ENCODE peak calls at places on chromosomes 2 and 18, in seven cellular contexts. W is GM12865, A is GM13976, V is HFFc6, I is adrenal gland, H is endothelial cell, R is spleen. T is an unnamed sample.

GRCh38 chr2:85277416-85278158 is 50.2 kb downstream of the TGOLN2 start:
- DNase-seq in A (no peak), V (peak), I (no peak), W (no peak), R (no peak), H (no peak), T (no peak)

GRCh38 chr2:37892436-37893114 is 32.5 kb upstream of the RMDN2 start:
- DNase-seq in V (no peak), W (peak), R (no peak), I (no peak), H (no peak), A (peak), T (peak)

GRCh38 chr2:217976301-217976700 is 26.5 kb downstream of the TNS1 start:
- DNase-seq in I (no peak), W (no peak), H (no peak), V (no peak), R (peak), A (no peak), T (no peak)

GRCh38 chr2:149579972-149580882 is 7.3 kb downstream of the MMADHC start:
- DNase-seq in A (no peak), W (no peak), R (no peak), V (peak), I (no peak), H (no peak), T (no peak)

GRCh38 chr2:9174771-9175441 is 31.7 kb upstream of the ASAP2 start:
- DNase-seq in W (peak), A (no peak), R (no peak), V (peak), I (no peak), H (no peak), T (no peak)

GRCh38 chr2:66343259-66343658 is 91.7 kb upstream of the MEIS1 start:
- DNase-seq in W (no peak), V (no peak), H (no peak), R (no peak), A (no peak), I (no peak), T (no peak)

GRCh38 chr18:76442413-76443171 is 52.5 kb downstream of the ZNF516 start:
- DNase-seq in V (no peak), R (peak), A (no peak), W (no peak), H (no peak), I (peak), T (no peak)

GRCh38 chr18:2846241-2846637 is 567 bp upstream of the EMILIN2 start:
- DNase-seq in H (no peak), A (peak), V (no peak), I (no peak), W (peak), R (peak), T (peak)

GRCh38 chr2:38683766-38684165 is 17.9 kb downstream of the GALM start:
- DNase-seq in I (no peak), W (no peak), R (no peak), A (no peak), H (no peak), V (no peak), T (no peak)

GRCh38 chr18:79923896-79924585 is 27.4 kb downstream of the SLC66A2 start:
- DNase-seq in A (no peak), W (no peak), V (no peak), H (no peak), R (peak), I (peak), T (no peak)

GRCh38 chr2:144320491-144320890 is 199.4 kb downstream of the ZEB2 start:
- DNase-seq in R (peak), H (no peak), W (no peak), I (peak), A (no peak), V (peak), T (no peak)

GRCh38 chr2:25976884-25977741 is 5.2 kb downstream of the KIF3C start:
- DNase-seq in H (no peak), A (no peak), W (no peak), V (no peak), I (no peak), R (peak), T (no peak)

GRCh38 chr2:40450066-40450841 is 1.6 kb downstream of the SLC8A1 start:
- DNase-seq in I (no peak), V (peak), R (no peak), H (no peak), A (peak), W (no peak), T (no peak)

GRCh38 chr2:240898108-240898730 is 2.3 kb upstream of the MAB21L4 start:
- DNase-seq in V (no peak), I (no peak), W (no peak), A (no peak), H (no peak), R (no peak), T (no peak)

GRCh38 chr18:38909972-38910371 is 1344.4 kb upstream of the CELF4 start:
- DNase-seq in R (no peak), H (no peak), W (no peak), V (no peak), A (no peak), I (no peak), T (no peak)

GRCh38 chr2:137435176-137435575 is 529.1 kb upstream of the HNMT start:
- DNase-seq in W (no peak), A (no peak), R (no peak), I (no peak), V (peak), H (no peak), T (no peak)

GRCh38 chr2:232761301-232761907 is 15.0 kb downstream of the KCNJ13 start:
- DNase-seq in A (peak), W (peak), V (peak), I (no peak), R (no peak), H (peak), T (peak)

GRCh38 chr18:65748321-65748720 is 2.5 kb upstream of the CDH7 start:
- DNase-seq in W (no peak), V (no peak), A (no peak), R (no peak), I (no peak), H (no peak), T (no peak)

GRCh38 chr18:12281861-12282260 is 26.2 kb upstream of the TUBB6 start:
- DNase-seq in A (no peak), W (no peak), H (no peak), R (no peak), V (peak), I (no peak), T (no peak)

GRCh38 chr18:12279781-12280531 is 25.8 kb downstream of the CIDEA start:
- DNase-seq in I (no peak), W (no peak), V (no peak), H (no peak), R (no peak), A (no peak), T (no peak)

GRCh38 chr18:12278153-12278764 is 24.1 kb downstream of the CIDEA start:
- DNase-seq in A (no peak), I (no peak), W (peak), H (no peak), R (no peak), V (no peak), T (no peak)

GRCh38 chr18:12276736-12277554 is 22.8 kb downstream of the CIDEA start:
- DNase-seq in R (no peak), W (no peak), H (no peak), V (no peak), A (no peak), I (no peak), T (no peak)

GRCh38 chr18:12278765-12279682 is 24.9 kb downstream of the CIDEA start:
- DNase-seq in A (no peak), H (peak), R (no peak), V (peak), W (no peak), I (peak), T (no peak)
- TF ChIP-seq CTCF in A (no peak), H (no peak), R (no peak), V (peak), W (no peak), I (peak), T (no peak)

DNA sequence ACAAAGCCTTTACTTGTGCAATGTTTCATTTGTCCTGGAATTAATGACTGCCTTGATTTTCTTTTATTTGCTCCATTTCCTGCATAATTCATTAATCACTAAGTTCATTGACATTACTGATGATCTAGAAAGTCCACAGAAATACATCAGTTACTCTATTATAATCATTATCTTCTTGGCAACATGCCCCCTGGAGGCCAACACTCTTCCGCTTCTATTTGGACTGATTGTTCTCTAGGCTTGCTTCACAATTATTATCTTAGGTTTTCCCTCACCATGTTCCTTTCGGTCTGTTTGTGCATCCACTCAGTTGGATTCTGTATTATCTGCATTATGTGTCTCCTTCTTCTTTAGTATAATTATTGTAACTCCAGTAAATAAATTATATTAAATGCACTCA is 461.0 kb upstream of the CDH2 start:
- DNase-seq in H (no peak), V (no peak), R (no peak), A (no peak), W (no peak), I (no peak), T (no peak)
- TF ChIP-seq CTCF in H (peak), V (no peak), R (no peak), A (no peak), W (no peak), I (no peak), T (no peak)

GRCh38 chr18:4017479-4017878 is 437.6 kb downstream of the DLGAP1 start:
- DNase-seq in W (peak), A (peak), H (peak), I (no peak), R (no peak), V (no peak), T (peak)
- TF ChIP-seq CTCF in W (peak), A (no peak), H (peak), I (no peak), R (no peak), V (peak), T (no peak)

GRCh38 chr2:202007015-202008011 is 26.3 kb upstream of the FZD7 start:
- DNase-seq in I (no peak), W (peak), H (no peak), A (no peak), R (no peak), V (no peak), T (no peak)
- TF ChIP-seq CTCF in I (no peak), W (peak), H (no peak), A (no peak), R (no peak), V (peak), T (no peak)

GRCh38 chr2:128752691-128753263 is 434.1 kb upstream of the HS6ST1 start:
- DNase-seq in R (no peak), H (no peak), V (no peak), I (no peak), W (peak), A (no peak), T (no peak)

GRCh38 chr2:128753321-128753720 is 434.7 kb upstream of the HS6ST1 start:
- DNase-seq in I (no peak), W (no peak), H (peak), R (no peak), V (no peak), A (no peak), T (no peak)

GRCh38 chr2:128756372-128756730 is 437.7 kb upstream of the HS6ST1 start:
- DNase-seq in V (no peak), I (no peak), H (no peak), R (no peak), W (no peak), A (no peak), T (no peak)

GRCh38 chr2:128754246-128754724 is 435.6 kb upstream of the HS6ST1 start:
- DNase-seq in H (peak), V (no peak), W (peak), I (peak), R (peak), A (peak), T (peak)

GRCh38 chr2:128755693-128756371 is 437.2 kb upstream of the HS6ST1 start:
- DNase-seq in R (no peak), I (no peak), A (no peak), V (no peak), H (no peak), W (no peak), T (no peak)
- TF ChIP-seq CTCF in R (no peak), I (no peak), A (no peak), V (no peak), H (peak), W (no peak), T (no peak)

GRCh38 chr2:7725132-7725849 is 808.1 kb downstream of the RNF144A start:
- DNase-seq in H (no peak), A (no peak), I (no peak), V (no peak), R (no peak), W (peak), T (no peak)
- TF ChIP-seq CTCF in H (no peak), A (no peak), I (peak), V (peak), R (peak), W (no peak), T (no peak)

T was measured in GM20000.